ENCODE peak calls at places on chromosomes 11 and 22, in four cellular contexts. One of them, this sample, is unnamed.

GRCh38 chr22:36332623-36333331 is 55.0 kb downstream of the MYH9 start:
- DNase-seq in lower leg skin: peak
- DNase-seq in body of pancreas: peak
- DNase-seq in K562: peak
- DNase-seq in this sample: peak

GRCh38 chr11:125871391-125872137 is 15.9 kb upstream of the HYLS1 start:
- DNase-seq in lower leg skin: no peak
- DNase-seq in body of pancreas: peak
- DNase-seq in K562: peak
- DNase-seq in this sample: peak

GRCh38 chr11:13278620-13279486 is 1.3 kb downstream of the BMAL1 start:
- DNase-seq in lower leg skin: no peak
- DNase-seq in body of pancreas: peak
- DNase-seq in K562: no peak
- DNase-seq in this sample: no peak

GRCh38 chr11:131172011-131172410 is 198.4 kb upstream of the NTM start:
- DNase-seq in lower leg skin: no peak
- DNase-seq in body of pancreas: no peak
- DNase-seq in K562: no peak
- DNase-seq in this sample: no peak

GRCh38 chr22:17612057-17612456 is 16.5 kb downstream of the ATP6V1E1 start:
- DNase-seq in lower leg skin: no peak
- DNase-seq in body of pancreas: no peak
- DNase-seq in K562: no peak
- DNase-seq in this sample: no peak

GRCh38 chr11:32173435-32173834 is 82.6 kb downstream of the RCN1 start:
- DNase-seq in lower leg skin: no peak
- DNase-seq in body of pancreas: peak
- DNase-seq in K562: peak
- DNase-seq in this sample: peak

GRCh38 chr11:33227578-33228261 is 29.5 kb upstream of the HIPK3 start:
- DNase-seq in lower leg skin: no peak
- DNase-seq in body of pancreas: no peak
- DNase-seq in K562: no peak
- DNase-seq in this sample: no peak

GRCh38 chr22:30634477-30635233 is 926 bp upstream of the SLC35E4 start:
- DNase-seq in lower leg skin: peak
- DNase-seq in body of pancreas: peak
- DNase-seq in K562: peak
- DNase-seq in this sample: peak

GRCh38 chr11:104997288-104997687 is 25.7 kb downstream of the CASP5 start:
- DNase-seq in lower leg skin: no peak
- DNase-seq in body of pancreas: no peak
- DNase-seq in K562: no peak
- DNase-seq in this sample: no peak

GRCh38 chr11:48064306-48064705 is 83.9 kb downstream of the PTPRJ start:
- DNase-seq in lower leg skin: peak
- DNase-seq in body of pancreas: no peak
- DNase-seq in K562: no peak
- DNase-seq in this sample: no peak

GRCh38 chr22:39287076-39287743 is 32.2 kb downstream of the RPL3 start:
- DNase-seq in lower leg skin: no peak
- DNase-seq in body of pancreas: no peak
- DNase-seq in K562: no peak
- DNase-seq in this sample: no peak

GRCh38 chr11:108788565-108789199 is 123.8 kb downstream of the DDX10 start:
- DNase-seq in lower leg skin: no peak
- DNase-seq in body of pancreas: peak
- DNase-seq in K562: peak
- DNase-seq in this sample: no peak

GRCh38 chr11:77589521-77590193 is at the start of gene AQP11:
- DNase-seq in lower leg skin: peak
- DNase-seq in body of pancreas: peak
- DNase-seq in K562: peak
- DNase-seq in this sample: peak

GRCh38 chr11:133719532-133720235 is 125.6 kb downstream of the SPATA19 start:
- DNase-seq in lower leg skin: peak
- DNase-seq in body of pancreas: no peak
- DNase-seq in K562: no peak
- DNase-seq in this sample: no peak

GRCh38 chr11:128941573-128942271 is 949 bp downstream of the TP53AIP1 start:
- DNase-seq in lower leg skin: no peak
- DNase-seq in body of pancreas: no peak
- DNase-seq in K562: no peak
- DNase-seq in this sample: no peak

GRCh38 chr11:131246589-131247164 is 123.7 kb upstream of the NTM start:
- DNase-seq in lower leg skin: no peak
- DNase-seq in body of pancreas: peak
- DNase-seq in K562: peak
- DNase-seq in this sample: peak

GRCh38 chr22:20142711-20143621 is 7.9 kb downstream of the CCDC188 start:
- DNase-seq in lower leg skin: no peak
- DNase-seq in body of pancreas: no peak
- DNase-seq in K562: no peak
- DNase-seq in this sample: no peak
- TF ChIP-seq POLR2A in lower leg skin: no peak
- TF ChIP-seq POLR2A in body of pancreas: no peak
- TF ChIP-seq POLR2A in K562: no peak
- TF ChIP-seq POLR2A in this sample: no peak

GRCh38 chr22:50192825-50193204 is 7.1 kb downstream of the TRABD start:
- DNase-seq in lower leg skin: no peak
- DNase-seq in body of pancreas: no peak
- DNase-seq in K562: no peak
- DNase-seq in this sample: no peak

GRCh38 chr22:50191041-50191740 is 5.5 kb downstream of the TRABD start:
- DNase-seq in lower leg skin: no peak
- DNase-seq in body of pancreas: peak
- DNase-seq in K562: no peak
- DNase-seq in this sample: peak

GRCh38 chr22:50190182-50190951 is 4.7 kb downstream of the TRABD start:
- DNase-seq in lower leg skin: peak
- DNase-seq in body of pancreas: peak
- DNase-seq in K562: peak
- DNase-seq in this sample: peak

GRCh38 chr22:50193621-50194020 is 7.2 kb upstream of the SELENOO start:
- DNase-seq in lower leg skin: no peak
- DNase-seq in body of pancreas: no peak
- DNase-seq in K562: no peak
- DNase-seq in this sample: no peak

GRCh38 chr22:50192056-50192824 is 6.5 kb downstream of the TRABD start:
- DNase-seq in lower leg skin: no peak
- DNase-seq in body of pancreas: peak
- DNase-seq in K562: no peak
- DNase-seq in this sample: no peak
- TF ChIP-seq POLR2A in lower leg skin: no peak
- TF ChIP-seq POLR2A in body of pancreas: no peak
- TF ChIP-seq POLR2A in K562: no peak
- TF ChIP-seq POLR2A in this sample: no peak

GRCh38 chr11:110711776-110712642 is at the start of gene ARHGAP20:
- DNase-seq in lower leg skin: peak
- DNase-seq in body of pancreas: peak
- DNase-seq in K562: peak
- DNase-seq in this sample: peak
- TF ChIP-seq POLR2A in lower leg skin: no peak
- TF ChIP-seq POLR2A in body of pancreas: no peak
- TF ChIP-seq POLR2A in K562: no peak
- TF ChIP-seq POLR2A in this sample: no peak

DNA sequence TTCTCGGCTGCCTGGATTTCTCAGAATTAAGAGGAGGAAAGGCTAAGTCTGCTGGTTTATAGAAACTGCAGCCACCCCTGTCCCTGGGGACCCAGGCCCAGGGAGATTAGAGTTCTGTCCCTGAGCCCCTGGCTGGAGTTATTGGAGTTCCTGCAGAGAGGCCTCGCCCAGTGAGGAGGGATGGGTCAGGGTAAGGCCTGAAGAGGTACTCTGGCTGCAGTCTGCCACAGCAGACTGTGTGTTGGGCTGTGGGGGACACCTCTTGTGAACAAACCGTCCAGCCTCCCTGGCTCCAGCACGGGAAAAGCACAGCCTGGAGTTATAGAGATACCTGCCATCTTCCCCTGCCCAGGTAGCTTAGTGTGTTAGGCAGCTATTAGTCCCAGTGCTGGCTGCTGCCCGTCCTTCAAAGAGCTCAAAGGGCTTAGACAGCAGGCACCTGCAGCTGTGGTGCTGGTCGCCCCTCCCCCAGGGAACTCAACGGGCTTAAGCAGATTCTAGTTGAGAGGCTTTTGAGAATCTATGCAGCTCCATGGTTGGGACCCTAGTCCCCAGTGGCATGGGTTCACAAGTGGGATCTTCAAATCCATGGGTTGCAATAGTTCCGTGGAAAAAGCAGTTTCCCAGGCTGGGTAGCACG is 36.6 kb upstream of the MUC15 start:
- DNase-seq in lower leg skin: no peak
- DNase-seq in body of pancreas: no peak
- DNase-seq in K562: no peak
- DNase-seq in this sample: no peak
- TF ChIP-seq POLR2A in lower leg skin: no peak
- TF ChIP-seq POLR2A in body of pancreas: no peak
- TF ChIP-seq POLR2A in K562: no peak
- TF ChIP-seq POLR2A in this sample: no peak

DNA sequence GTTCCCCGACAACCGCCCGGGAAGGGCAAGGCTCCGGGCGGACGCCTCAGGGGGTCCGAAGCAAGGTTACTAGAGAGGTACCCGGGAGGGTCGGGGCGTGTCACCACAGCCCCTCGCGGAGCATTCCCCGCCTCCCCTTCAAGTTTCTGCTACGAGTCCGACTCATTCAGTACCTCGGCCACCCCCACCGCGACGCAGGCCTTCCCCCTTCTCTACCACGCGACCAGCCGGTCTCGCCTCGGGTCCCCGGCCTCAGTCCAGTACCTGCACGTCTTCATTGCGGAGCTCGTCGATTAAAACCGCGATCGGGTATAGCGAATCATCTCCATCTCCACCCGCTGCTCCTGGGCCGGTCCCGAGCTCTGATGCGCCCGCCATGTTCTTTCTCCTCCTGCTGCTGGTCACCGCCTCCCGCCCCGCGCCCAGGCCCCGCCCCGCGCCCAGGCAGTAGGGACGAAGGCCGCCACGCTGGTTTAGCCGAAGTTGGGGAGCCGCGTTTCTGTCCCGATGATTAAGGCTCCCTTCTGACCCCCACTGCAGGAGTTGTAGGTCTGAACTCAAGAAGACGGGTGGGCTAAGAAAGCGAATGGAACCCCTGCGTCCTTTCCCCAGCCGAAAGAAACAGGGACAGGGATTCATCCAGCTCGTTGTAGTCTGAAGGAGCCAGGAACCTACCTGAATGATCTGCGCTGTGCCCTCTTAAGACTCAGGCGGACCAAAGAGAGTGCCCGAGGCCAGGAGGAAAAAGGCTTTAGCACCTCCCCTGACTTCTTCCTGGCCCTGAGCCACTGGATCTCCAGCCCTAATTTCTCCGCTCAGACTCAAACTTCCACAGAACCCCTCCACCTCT is at the start of gene PPP2R1B:
- DNase-seq in lower leg skin: peak
- DNase-seq in body of pancreas: peak
- DNase-seq in K562: peak
- DNase-seq in this sample: peak
- TF ChIP-seq POLR2A in lower leg skin: no peak
- TF ChIP-seq POLR2A in body of pancreas: peak
- TF ChIP-seq POLR2A in K562: peak
- TF ChIP-seq POLR2A in this sample: peak

GRCh38 chr11:1289211-1289935 is 20.1 kb downstream of the TOLLIP start:
- DNase-seq in lower leg skin: no peak
- DNase-seq in body of pancreas: no peak
- DNase-seq in K562: no peak
- DNase-seq in this sample: no peak
- TF ChIP-seq POLR2A in lower leg skin: no peak
- TF ChIP-seq POLR2A in body of pancreas: no peak
- TF ChIP-seq POLR2A in K562: no peak
- TF ChIP-seq POLR2A in this sample: no peak

This sample was measured in erythroblast.